ENCODE peak calls at places on chromosomes 12 and 14, in ten cellular contexts. X is mammary epithelial cell, F is upper lobe of right lung, D is tibial artery, J is BE2C, A is fibroblast of lung, Q is GM23248, R is transverse colon, V is GM23338, N is A549. O is an unnamed sample.

GRCh38 chr14:61080591-61081010 is 99.6 kb downstream of the SLC38A6 start:
- DNase-seq in X (no peak), F (no peak), D (no peak), J (no peak), A (peak; percentile 80), Q (peak; percentile 97), R (no peak), V (peak; percentile 15), N (no peak), O (peak; percentile 8)

GRCh38 chr12:109804820-109805761 is 28.1 kb downstream of the TRPV4 start:
- DNase-seq in X (peak; percentile 35), F (peak; percentile 82), D (peak; percentile 58), J (peak; percentile 64), A (peak; percentile 50), Q (peak; percentile 47), R (peak; percentile 72), V (peak; percentile 78), N (peak; percentile 82), O (peak; percentile 65)

GRCh38 chr12:53441040-53441833 is at the start of gene PRR13:
- DNase-seq in X (peak; percentile 99), F (peak; percentile 99), D (peak; percentile 99), J (peak; percentile 99), A (peak; percentile 99), Q (peak; percentile 100), R (peak; percentile 99), V (peak; percentile 100), N (peak; percentile 99), O (peak; percentile 100)

GRCh38 chr12:14810953-14811483 is 3.0 kb downstream of the SMCO3 start:
- DNase-seq in X (peak; percentile 19), F (no peak), D (no peak), J (peak; percentile 47), A (peak; percentile 37), Q (peak; percentile 42), R (peak; percentile 8), V (peak; percentile 59), N (peak; percentile 38), O (peak; percentile 46)

GRCh38 chr14:100114109-100114765 is 45.2 kb downstream of the DEGS2 start:
- DNase-seq in X (no peak), F (peak; percentile 59), D (no peak), J (no peak), A (no peak), Q (no peak), R (no peak), V (no peak), N (no peak), O (no peak)

GRCh38 chr14:31877333-31877798 is 199.7 kb upstream of the ARHGAP5 start:
- DNase-seq in X (no peak), F (no peak), D (no peak), J (no peak), A (peak; percentile 29), Q (peak; percentile 25), R (no peak), V (no peak), N (no peak), O (no peak)

GRCh38 chr12:85310456-85311076 is 30.5 kb downstream of the ALX1 start:
- DNase-seq in X (no peak), F (no peak), D (no peak), J (no peak), A (peak; percentile 31), Q (peak; percentile 26), R (no peak), V (peak; percentile 20), N (no peak), O (no peak)

GRCh38 chr14:36315159-36315853 is 5.1 kb downstream of the MBIP start:
- DNase-seq in X (peak; percentile 13), F (no peak), D (no peak), J (no peak), A (no peak), Q (no peak), R (no peak), V (peak; percentile 20), N (no peak), O (no peak)

GRCh38 chr14:77301103-77301502 is 19.6 kb downstream of the POMT2 start:
- DNase-seq in X (peak; percentile 52), F (no peak), D (peak; percentile 77), J (peak; percentile 87), A (peak; percentile 89), Q (peak; percentile 84), R (peak; percentile 83), V (peak; percentile 97), N (peak; percentile 78), O (peak; percentile 93)

GRCh38 chr14:59630281-59630963 is 53.8 kb upstream of the CCDC175 start:
- DNase-seq in X (peak; percentile 4), F (no peak), D (no peak), J (peak; percentile 37), A (no peak), Q (peak; percentile 30), R (no peak), V (peak; percentile 76), N (no peak), O (peak; percentile 34)

GRCh38 chr12:57088442-57089258 is at the start of gene NAB2:
- DNase-seq in X (peak; percentile 90), F (peak; percentile 99), D (peak; percentile 98), J (peak; percentile 98), A (peak; percentile 98), Q (peak; percentile 98), R (peak; percentile 96), V (peak; percentile 95), N (peak; percentile 89), O (peak; percentile 94)

GRCh38 chr14:23567186-23568020 is at the start of gene AP1G2:
- DNase-seq in X (peak; percentile 84), F (peak; percentile 96), D (peak; percentile 81), J (peak; percentile 85), A (peak; percentile 69), Q (peak; percentile 64), R (peak; percentile 96), V (peak; percentile 94), N (peak; percentile 84), O (peak; percentile 93)

GRCh38 chr14:29220077-29220476 is 453.5 kb downstream of the FOXG1 start:
- DNase-seq in X (no peak), F (no peak), D (no peak), J (no peak), A (no peak), Q (no peak), R (no peak), V (no peak), N (no peak), O (no peak)

GRCh38 chr12:52210925-52211650 is 19.3 kb upstream of the KRT80 start:
- DNase-seq in X (no peak), F (peak; percentile 42), D (peak; percentile 12), J (peak; percentile 4), A (no peak), Q (no peak), R (no peak), V (no peak), N (no peak), O (no peak)

GRCh38 chr12:1907652-1908611 is 10.5 kb downstream of the CACNA2D4 start:
- DNase-seq in X (peak; percentile 6), F (peak; percentile 65), D (no peak), J (peak; percentile 48), A (no peak), Q (no peak), R (peak; percentile 49), V (no peak), N (no peak), O (no peak)

DNA sequence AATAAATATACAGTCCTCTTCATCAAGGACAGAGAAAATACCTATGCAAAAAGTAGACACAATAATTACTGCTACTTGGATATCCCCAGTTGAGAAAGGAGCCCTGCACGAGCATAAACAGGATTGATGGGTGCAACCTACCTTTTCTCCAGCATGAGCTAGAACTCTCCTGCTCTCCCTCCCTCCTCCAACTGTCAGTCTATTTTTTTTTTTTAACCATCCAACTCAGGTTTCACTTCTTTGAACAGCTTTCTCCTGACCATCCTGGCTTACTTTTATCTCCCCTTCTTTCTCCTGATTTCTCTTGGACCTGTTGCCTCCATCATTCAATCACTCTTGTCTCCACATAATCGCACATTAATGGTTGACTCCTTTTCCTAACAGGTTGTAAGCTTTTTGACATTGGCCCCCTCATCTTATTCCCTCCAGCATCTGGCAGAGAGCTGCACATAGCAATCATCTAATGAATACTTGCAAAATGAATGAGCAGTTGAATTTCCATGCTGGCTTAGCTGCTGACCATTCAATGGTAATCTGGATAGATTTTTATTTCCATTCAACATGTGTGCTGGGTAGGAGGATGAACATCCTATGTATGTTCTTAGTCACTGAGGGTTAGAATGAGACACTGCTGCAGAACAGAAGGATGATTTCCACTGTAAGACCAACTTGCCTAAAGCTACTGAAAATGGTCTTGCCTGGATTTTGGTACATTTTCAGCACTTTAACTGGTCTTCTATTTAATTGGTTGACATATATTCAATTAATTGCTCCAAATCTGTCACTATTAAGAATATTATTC is 24.5 kb downstream of the MYBPC1 start:
- DNase-seq in X (no peak), F (no peak), D (no peak), J (no peak), A (no peak), Q (no peak), R (no peak), V (no peak), N (no peak), O (no peak)
- H3K4me1 ChIP-seq in X (no peaks in the 10 kb centered on the region), F (peaks cover 39% of the 10 kb centered on the region), D (peaks cover 7% of the 10 kb centered on the region), J (no peaks in the 10 kb centered on the region), A (no peaks in the 10 kb centered on the region), Q (no peaks in the 10 kb centered on the region), R (peaks cover 44% of the 10 kb centered on the region), V (no peaks in the 10 kb centered on the region), N (no peaks in the 10 kb centered on the region), O (no peaks in the 10 kb centered on the region)

DNA sequence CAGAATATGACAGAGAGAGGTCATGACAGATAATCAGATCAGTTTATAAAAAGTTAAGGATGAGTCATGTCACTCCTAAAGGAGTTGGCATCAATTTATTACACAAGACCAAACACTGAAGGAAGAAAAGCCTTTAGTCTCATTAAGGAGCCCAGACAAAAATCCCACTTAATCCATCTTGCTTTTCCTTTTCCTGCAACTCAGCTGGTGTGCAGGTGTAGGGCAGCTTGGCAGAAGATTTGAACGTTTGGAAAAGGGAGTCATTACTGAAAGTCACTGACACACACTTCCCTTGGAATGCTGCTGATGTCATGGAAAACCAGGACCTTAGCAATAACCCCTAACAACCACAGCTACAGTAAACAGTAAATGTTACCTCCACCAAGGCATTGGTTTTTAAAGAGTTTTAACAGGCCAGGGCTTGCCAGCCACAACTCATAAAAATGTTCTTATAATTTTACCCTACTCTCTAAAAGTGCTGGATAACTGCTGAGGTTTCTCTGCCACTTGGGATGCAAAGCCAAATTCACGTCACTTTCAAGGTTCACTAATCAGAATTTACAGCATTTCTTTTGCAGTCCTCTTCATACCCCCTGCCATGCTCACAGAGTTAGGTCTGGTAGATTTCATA is 320.6 kb downstream of the RAD51B start:
- DNase-seq in X (peak; percentile 99), F (no peak), D (no peak), J (no peak), A (peak; percentile 96), Q (peak; percentile 96), R (peak; percentile 59), V (peak; percentile 49), N (peak; percentile 70), O (peak; percentile 95)
- H3K4me1 ChIP-seq in X (peaks cover 82% of the 10 kb centered on the region), F (peaks cover 35% of the 10 kb centered on the region), D (peaks cover 34% of the 10 kb centered on the region), J (no peaks in the 10 kb centered on the region), A (peaks cover 25% of the 10 kb centered on the region), Q (peaks cover 90% of the 10 kb centered on the region), R (peaks cover 61% of the 10 kb centered on the region), V (peaks cover 13% of the 10 kb centered on the region), N (peaks cover 90% of the 10 kb centered on the region), O (no peaks in the 10 kb centered on the region)

GRCh38 chr14:95547626-95548327 is 12.9 kb downstream of the GLRX5 start:
- DNase-seq in X (peak; percentile 49), F (peak; percentile 19), D (no peak), J (no peak), A (peak; percentile 41), Q (peak; percentile 39), R (no peak), V (peak; percentile 41), N (no peak), O (peak; percentile 91)
- H3K4me1 ChIP-seq in X (peaks cover 34% of the 10 kb centered on the region), F (no peaks in the 10 kb centered on the region), D (peaks cover 10% of the 10 kb centered on the region), J (peaks cover 5% of the 10 kb centered on the region), A (peaks cover 3% of the 10 kb centered on the region), Q (peaks cover 13% of the 10 kb centered on the region), R (no peaks in the 10 kb centered on the region), V (no peaks in the 10 kb centered on the region), N (peaks cover 16% of the 10 kb centered on the region), O (no peaks in the 10 kb centered on the region)

GRCh38 chr12:92905811-92906554 is 23.1 kb downstream of the EEA1 start:
- DNase-seq in X (no peak), F (no peak), D (no peak), J (no peak), A (no peak), Q (no peak), R (no peak), V (no peak), N (no peak), O (no peak)
- H3K4me1 ChIP-seq in X (no peaks in the 10 kb centered on the region), F (peaks cover 2% of the 10 kb centered on the region), D (no peaks in the 10 kb centered on the region), J (no peaks in the 10 kb centered on the region), A (peaks cover 3% of the 10 kb centered on the region), Q (no peaks in the 10 kb centered on the region), R (peaks cover 6% of the 10 kb centered on the region), V (peaks cover 11% of the 10 kb centered on the region), N (no peaks in the 10 kb centered on the region), O (no peaks in the 10 kb centered on the region)